ENCODE peak calls at places on chromosomes 16 and 17, in eight cellular contexts. Q is GF-D8, N is SK-N-MC, H is Kasumi-1, C is glomerular endothelial cell, J is C1 segment of cervical spinal cord, I is adipocyte, F is NCI-H1694. V is an unnamed sample.

GRCh38 chr17:50664788-50665458 is 30.2 kb downstream of the ABCC3 start:
- DNase-seq in F (no peak), C (no peak), N (no peak), H (no peak), Q (no peak), J (no peak), I (no peak), V (no peak)

GRCh38 chr16:69131167-69131748 is 1.1 kb downstream of the CHTF8 start:
- DNase-seq in I (peak), Q (peak), F (no peak), N (no peak), J (peak), C (no peak), H (peak), V (no peak)

GRCh38 chr16:4933871-4934395 is 3.0 kb downstream of the PPL start:
- DNase-seq in F (no peak), Q (no peak), H (no peak), C (no peak), I (no peak), J (no peak), N (no peak), V (no peak)

GRCh38 chr16:2328428-2328827 is 12.1 kb downstream of the ABCA3 start:
- DNase-seq in I (no peak), C (no peak), Q (no peak), F (no peak), N (no peak), J (no peak), H (no peak), V (no peak)

GRCh38 chr17:52419256-52419655 is 260.7 kb upstream of the CA10 start:
- DNase-seq in N (no peak), Q (no peak), C (no peak), J (peak), H (no peak), F (no peak), I (no peak), V (no peak)

GRCh38 chr16:30394603-30395154 is 541 bp upstream of the ZNF48 start:
- DNase-seq in F (no peak), N (no peak), Q (no peak), H (no peak), J (no peak), I (peak), C (no peak), V (no peak)

GRCh38 chr17:29140631-29141483 is 39.3 kb downstream of the MYO18A start:
- DNase-seq in N (no peak), J (peak), Q (peak), F (no peak), C (no peak), I (no peak), H (peak), V (no peak)

GRCh38 chr16:88995746-88996535 is 18.9 kb upstream of the CBFA2T3 start:
- DNase-seq in H (no peak), N (no peak), J (no peak), Q (no peak), F (no peak), I (no peak), C (no peak), V (no peak)

GRCh38 chr17:80822700-80823410 is 168.8 kb upstream of the CHMP6 start:
- DNase-seq in C (no peak), I (no peak), Q (peak), F (no peak), N (no peak), J (no peak), H (no peak), V (no peak)

GRCh38 chr17:42845918-42846593 is 1.7 kb downstream of the AOC2 start:
- DNase-seq in H (no peak), J (no peak), N (no peak), I (no peak), F (no peak), Q (no peak), C (no peak), V (no peak)

GRCh38 chr17:76408037-76408849 is 23.8 kb downstream of the SPHK1 start:
- DNase-seq in I (peak), C (no peak), F (peak), J (peak), N (peak), H (peak), Q (peak), V (no peak)

GRCh38 chr16:1554826-1555445 is 21.5 kb downstream of the TMEM204 start:
- DNase-seq in C (no peak), Q (no peak), F (no peak), I (no peak), N (no peak), H (no peak), J (no peak), V (no peak)

GRCh38 chr17:75894049-75894742 is 2.6 kb downstream of the TRIM65 start:
- DNase-seq in F (no peak), H (no peak), I (no peak), J (no peak), Q (no peak), C (no peak), N (no peak), V (no peak)

GRCh38 chr16:68270353-68270752 is 6.0 kb downstream of the SLC7A6 start:
- DNase-seq in F (no peak), I (no peak), Q (no peak), J (no peak), H (no peak), C (no peak), N (no peak), V (no peak)

GRCh38 chr16:66441586-66442375 is 14.7 kb downstream of the BEAN1 start:
- DNase-seq in F (no peak), J (no peak), C (no peak), Q (no peak), H (no peak), N (no peak), I (peak), V (no peak)

GRCh38 chr17:43034623-43035293 is 9.7 kb downstream of the RND2 start:
- DNase-seq in I (no peak), F (no peak), C (no peak), N (no peak), J (no peak), H (no peak), Q (no peak), V (no peak)

GRCh38 chr16:46768809-46769208 is 20.7 kb upstream of the MYLK3 start:
- DNase-seq in F (no peak), N (no peak), J (no peak), I (no peak), C (no peak), Q (no peak), H (no peak), V (no peak)

GRCh38 chr17:49076575-49077384 is 55.8 kb upstream of the B4GALNT2 start:
- DNase-seq in Q (no peak), J (no peak), C (peak), N (no peak), F (no peak), H (no peak), I (peak), V (no peak)

GRCh38 chr17:14760719-14761425 is 460.0 kb downstream of the HS3ST3B1 start:
- DNase-seq in C (no peak), H (no peak), I (no peak), F (no peak), Q (no peak), N (no peak), J (no peak), V (no peak)

GRCh38 chr17:34299918-34300600 is 14.5 kb downstream of the CCL11 start:
- DNase-seq in F (no peak), H (no peak), I (peak), Q (no peak), C (no peak), N (no peak), J (no peak), V (no peak)

GRCh38 chr17:77322534-77323412 is 182.0 kb downstream of the SEC14L1 start:
- DNase-seq in I (peak), Q (peak), F (no peak), C (no peak), H (peak), N (no peak), J (peak), V (peak)

GRCh38 chr16:2785101-2785991 is 2.0 kb downstream of the PRSS33 start:
- DNase-seq in H (no peak), F (no peak), J (no peak), N (no peak), I (no peak), C (no peak), Q (no peak), V (no peak)

GRCh38 chr17:82334622-82335394 is 1.2 kb upstream of the SECTM1 start:
- DNase-seq in J (no peak), Q (no peak), F (no peak), N (no peak), H (peak), I (peak), C (no peak), V (no peak)

GRCh38 chr16:2686912-2687507 is 4.7 kb downstream of the KCTD5 start:
- DNase-seq in I (no peak), H (peak), N (no peak), F (no peak), Q (peak), J (peak), C (no peak), V (no peak)

GRCh38 chr16:82070656-82071369 is 35.8 kb downstream of the HSD17B2 start:
- DNase-seq in F (no peak), C (no peak), J (no peak), N (no peak), H (no peak), Q (no peak), I (peak), V (peak)

GRCh38 chr17:67151717-67152116 is 93.3 kb downstream of the HELZ start:
- DNase-seq in Q (no peak), I (no peak), N (no peak), F (no peak), H (no peak), J (no peak), C (no peak), V (peak)

GRCh38 chr17:35245196-35245486 is 2.3 kb downstream of the SLFN5 start:
- DNase-seq in H (no peak), F (no peak), C (no peak), I (peak), J (no peak), Q (no peak), N (no peak), V (no peak)

GRCh38 chr16:81553080-81553813 is 108.6 kb downstream of the CMIP start:
- DNase-seq in I (no peak), J (no peak), C (no peak), Q (no peak), F (no peak), N (no peak), H (no peak), V (no peak)

GRCh38 chr17:32261521-32261792 is 4.2 kb upstream of the RHBDL3 start:
- DNase-seq in C (no peak), N (no peak), F (no peak), J (no peak), H (no peak), I (no peak), Q (no peak), V (no peak)

GRCh38 chr17:57672971-57673370 is 72.1 kb downstream of the CCDC182 start:
- DNase-seq in J (no peak), Q (no peak), C (no peak), N (no peak), F (no peak), I (no peak), H (no peak), V (no peak)

GRCh38 chr17:3739422-3740124 is 15.9 kb downstream of the HASPIN start:
- DNase-seq in F (no peak), N (no peak), H (no peak), Q (no peak), J (no peak), I (no peak), C (no peak), V (no peak)

GRCh38 chr17:50532452-50533024 is at the start of gene EPN3:
- DNase-seq in F (no peak), I (no peak), H (peak), N (no peak), J (no peak), Q (no peak), C (no peak), V (no peak)

GRCh38 chr16:17474572-17474971 is 3.8 kb upstream of the XYLT1 start:
- DNase-seq in I (no peak), N (no peak), F (no peak), J (no peak), Q (no peak), H (no peak), C (no peak), V (no peak)

GRCh38 chr17:13393841-13394710 is 207.7 kb downstream of the HS3ST3A1 start:
- DNase-seq in F (no peak), H (no peak), Q (no peak), N (no peak), C (no peak), I (peak), J (no peak), V (no peak)

GRCh38 chr16:82152641-82153094 is 17.4 kb downstream of the MPHOSPH6 start:
- DNase-seq in N (no peak), C (no peak), H (no peak), F (no peak), I (no peak), J (no peak), Q (no peak), V (no peak)